ENCODE peak calls at places on chromosome 3, in eight cellular contexts. One of them, this sample, is unnamed. For H3K4me1, the result is how much of the 10 kb centered on the place peaks cover.

GRCh38 chr3:187150186-187150585 is 10.9 kb upstream of the RPL39L start:
- DNase-seq in upper lobe of left lung: no peak
- DNase-seq in SK-N-SH: no peak
- DNase-seq in stomach: no peak
- DNase-seq in H1: no peak
- DNase-seq in K562: no peak
- DNase-seq in Panc1: no peak
- DNase-seq in HepG2: no peak
- DNase-seq in this sample: no peak

GRCh38 chr3:186962445-186962844 is 32.1 kb downstream of the ST6GAL1 start:
- DNase-seq in upper lobe of left lung: no peak
- DNase-seq in SK-N-SH: no peak
- DNase-seq in stomach: no peak
- DNase-seq in H1: no peak
- DNase-seq in K562: no peak
- DNase-seq in Panc1: no peak
- DNase-seq in HepG2: no peak
- DNase-seq in this sample: no peak

GRCh38 chr3:117526485-117527079 is 817.0 kb downstream of the TUSC7 start:
- DNase-seq in upper lobe of left lung: no peak
- DNase-seq in SK-N-SH: no peak
- DNase-seq in stomach: peak
- DNase-seq in H1: no peak
- DNase-seq in K562: peak
- DNase-seq in Panc1: no peak
- DNase-seq in HepG2: peak
- DNase-seq in this sample: no peak

GRCh38 chr3:165683947-165684346 is 153.3 kb downstream of the BCHE start:
- DNase-seq in upper lobe of left lung: no peak
- DNase-seq in SK-N-SH: no peak
- DNase-seq in stomach: no peak
- DNase-seq in H1: no peak
- DNase-seq in K562: no peak
- DNase-seq in Panc1: no peak
- DNase-seq in HepG2: no peak
- DNase-seq in this sample: no peak

GRCh38 chr3:55264933-55265332 is 222.2 kb downstream of the WNT5A start:
- DNase-seq in upper lobe of left lung: no peak
- DNase-seq in SK-N-SH: no peak
- DNase-seq in stomach: no peak
- DNase-seq in H1: no peak
- DNase-seq in K562: no peak
- DNase-seq in Panc1: no peak
- DNase-seq in HepG2: no peak
- DNase-seq in this sample: no peak

GRCh38 chr3:29764603-29765254 is 483.9 kb downstream of the RBMS3 start:
- DNase-seq in upper lobe of left lung: no peak
- DNase-seq in SK-N-SH: no peak
- DNase-seq in stomach: no peak
- DNase-seq in H1: no peak
- DNase-seq in K562: no peak
- DNase-seq in Panc1: peak
- DNase-seq in HepG2: no peak
- DNase-seq in this sample: no peak

GRCh38 chr3:152574461-152575079 is 260.4 kb upstream of the P2RY1 start:
- DNase-seq in upper lobe of left lung: no peak
- DNase-seq in SK-N-SH: peak
- DNase-seq in stomach: no peak
- DNase-seq in H1: no peak
- DNase-seq in K562: peak
- DNase-seq in Panc1: peak
- DNase-seq in HepG2: peak
- DNase-seq in this sample: no peak

GRCh38 chr3:183253961-183254815 is 1.1 kb downstream of the B3GNT5 start:
- DNase-seq in upper lobe of left lung: peak
- DNase-seq in SK-N-SH: peak
- DNase-seq in stomach: peak
- DNase-seq in H1: peak
- DNase-seq in K562: peak
- DNase-seq in Panc1: no peak
- DNase-seq in HepG2: no peak
- DNase-seq in this sample: no peak

GRCh38 chr3:133371676-133372075 is 28.2 kb upstream of the BFSP2 start:
- DNase-seq in upper lobe of left lung: no peak
- DNase-seq in SK-N-SH: no peak
- DNase-seq in stomach: no peak
- DNase-seq in H1: peak
- DNase-seq in K562: no peak
- DNase-seq in Panc1: no peak
- DNase-seq in HepG2: no peak
- DNase-seq in this sample: peak

GRCh38 chr3:74639681-74640080 is 25.2 kb upstream of the CNTN3 start:
- DNase-seq in upper lobe of left lung: no peak
- DNase-seq in SK-N-SH: no peak
- DNase-seq in stomach: no peak
- DNase-seq in H1: no peak
- DNase-seq in K562: no peak
- DNase-seq in Panc1: no peak
- DNase-seq in HepG2: no peak
- DNase-seq in this sample: no peak

GRCh38 chr3:148629006-148629405 is 68.7 kb upstream of the AGTR1 start:
- DNase-seq in upper lobe of left lung: no peak
- DNase-seq in SK-N-SH: no peak
- DNase-seq in stomach: no peak
- DNase-seq in H1: no peak
- DNase-seq in K562: no peak
- DNase-seq in Panc1: no peak
- DNase-seq in HepG2: no peak
- DNase-seq in this sample: no peak

GRCh38 chr3:78880588-78881461 is 887.0 kb downstream of the ROBO1 start:
- DNase-seq in upper lobe of left lung: no peak
- DNase-seq in SK-N-SH: no peak
- DNase-seq in stomach: no peak
- DNase-seq in H1: no peak
- DNase-seq in K562: no peak
- DNase-seq in Panc1: no peak
- DNase-seq in HepG2: no peak
- DNase-seq in this sample: no peak

GRCh38 chr3:46960081-46960701 is 16.4 kb downstream of the CCDC12 start:
- DNase-seq in upper lobe of left lung: no peak
- DNase-seq in SK-N-SH: peak
- DNase-seq in stomach: no peak
- DNase-seq in H1: no peak
- DNase-seq in K562: no peak
- DNase-seq in Panc1: no peak
- DNase-seq in HepG2: no peak
- DNase-seq in this sample: no peak

GRCh38 chr3:86733257-86733656 is 257.7 kb downstream of the VGLL3 start:
- DNase-seq in upper lobe of left lung: peak
- DNase-seq in SK-N-SH: no peak
- DNase-seq in stomach: no peak
- DNase-seq in H1: no peak
- DNase-seq in K562: no peak
- DNase-seq in Panc1: no peak
- DNase-seq in HepG2: no peak
- DNase-seq in this sample: no peak

GRCh38 chr3:3798641-3799113 is 554 bp upstream of the LRRN1 start:
- DNase-seq in upper lobe of left lung: peak
- DNase-seq in SK-N-SH: peak
- DNase-seq in stomach: peak
- DNase-seq in H1: peak
- DNase-seq in K562: no peak
- DNase-seq in Panc1: no peak
- DNase-seq in HepG2: no peak
- DNase-seq in this sample: no peak

GRCh38 chr3:46293991-46294833 is 52.0 kb downstream of the CCR3 start:
- DNase-seq in upper lobe of left lung: no peak
- DNase-seq in SK-N-SH: no peak
- DNase-seq in stomach: no peak
- DNase-seq in H1: no peak
- DNase-seq in K562: no peak
- DNase-seq in Panc1: no peak
- DNase-seq in HepG2: no peak
- DNase-seq in this sample: no peak

GRCh38 chr3:58577269-58577821 is at the start of gene FAM107A:
- DNase-seq in upper lobe of left lung: no peak
- DNase-seq in SK-N-SH: no peak
- DNase-seq in stomach: peak
- DNase-seq in H1: peak
- DNase-seq in K562: no peak
- DNase-seq in Panc1: no peak
- DNase-seq in HepG2: no peak
- DNase-seq in this sample: no peak

GRCh38 chr3:176159796-176160195 is 1037.5 kb downstream of the TBL1XR1 start:
- DNase-seq in upper lobe of left lung: no peak
- DNase-seq in SK-N-SH: no peak
- DNase-seq in stomach: no peak
- DNase-seq in H1: no peak
- DNase-seq in K562: no peak
- DNase-seq in Panc1: no peak
- DNase-seq in HepG2: no peak
- DNase-seq in this sample: no peak

GRCh38 chr3:18634451-18634850 is 209.3 kb upstream of the SATB1 start:
- DNase-seq in upper lobe of left lung: no peak
- DNase-seq in SK-N-SH: no peak
- DNase-seq in stomach: no peak
- DNase-seq in H1: no peak
- DNase-seq in K562: no peak
- DNase-seq in Panc1: no peak
- DNase-seq in HepG2: no peak
- DNase-seq in this sample: no peak

DNA sequence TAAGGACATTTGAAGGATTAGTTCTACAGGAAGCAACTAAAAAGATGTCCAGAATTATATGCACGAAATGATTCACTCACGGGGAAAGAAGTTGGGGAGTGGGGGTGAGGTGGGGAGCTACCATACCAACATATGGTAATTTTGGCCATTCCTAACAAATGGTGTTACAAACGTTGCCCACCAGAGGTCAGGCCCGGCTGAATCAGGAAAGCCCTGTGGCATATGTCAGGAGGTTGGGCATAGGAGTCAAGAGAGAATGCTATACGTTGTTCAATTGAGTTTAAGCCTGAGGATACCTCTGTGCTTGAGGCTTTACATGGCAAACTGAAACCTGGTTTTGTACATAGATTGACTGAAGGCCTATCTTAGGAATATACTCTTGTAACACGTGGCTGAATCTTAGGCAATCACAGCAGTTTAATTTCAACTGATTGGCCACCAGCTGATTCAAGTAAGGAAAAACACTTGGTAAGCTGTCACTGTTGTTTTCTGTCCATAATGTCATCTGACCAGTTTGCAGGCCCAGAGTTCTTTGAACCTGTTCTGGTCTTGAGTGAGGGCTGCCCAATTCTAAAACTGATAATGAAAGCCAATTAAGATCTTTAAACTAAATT is 23.4 kb upstream of the SLC2A2 start:
- DNase-seq in upper lobe of left lung: no peak
- DNase-seq in SK-N-SH: peak
- DNase-seq in stomach: peak
- DNase-seq in H1: peak
- DNase-seq in K562: peak
- DNase-seq in Panc1: no peak
- DNase-seq in HepG2: peak
- DNase-seq in this sample: no peak
- TF ChIP-seq POLR2AphosphoS5 in upper lobe of left lung: no peak
- TF ChIP-seq POLR2AphosphoS5 in SK-N-SH: no peak
- TF ChIP-seq POLR2AphosphoS5 in stomach: no peak
- TF ChIP-seq POLR2AphosphoS5 in H1: no peak
- TF ChIP-seq POLR2AphosphoS5 in K562: no peak
- TF ChIP-seq POLR2AphosphoS5 in Panc1: no peak
- TF ChIP-seq POLR2AphosphoS5 in HepG2: no peak
- TF ChIP-seq POLR2AphosphoS5 in this sample: no peak

DNA sequence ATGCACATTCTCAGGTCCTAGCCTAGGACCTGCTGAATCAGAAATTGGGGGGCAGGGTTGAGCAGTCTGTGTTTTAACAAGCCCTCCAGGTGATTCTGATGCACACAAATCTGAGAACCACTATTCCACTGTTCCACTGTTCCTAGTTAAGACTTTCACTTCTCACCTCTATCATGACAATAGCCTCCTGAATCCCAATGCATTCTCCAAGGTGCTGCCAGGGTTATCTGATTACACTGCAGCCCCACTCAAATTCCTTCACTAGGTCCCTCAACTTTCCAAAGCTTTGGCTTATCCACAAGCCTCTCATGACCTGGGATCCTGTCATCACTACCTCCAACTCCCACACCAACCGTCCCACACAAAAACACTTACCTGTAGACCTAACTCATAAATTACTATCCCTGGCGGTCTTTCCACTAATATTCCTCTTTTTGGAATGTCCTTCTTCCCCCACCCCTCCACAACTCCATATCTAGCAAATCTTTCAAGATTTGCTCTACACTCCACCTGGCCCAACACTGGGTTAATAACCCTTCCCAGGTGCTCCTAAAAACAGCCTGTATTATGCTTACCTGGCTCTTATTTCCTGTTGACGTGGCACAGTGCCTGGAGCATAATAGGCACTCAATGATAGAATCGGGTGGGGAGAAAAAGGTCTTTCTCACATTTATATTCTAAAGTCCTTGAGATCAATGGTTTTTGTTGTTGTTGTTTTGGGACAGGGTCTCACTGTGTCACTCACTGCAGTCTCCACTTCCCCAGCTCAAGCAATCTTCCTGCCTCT is 27.2 kb downstream of the TBL1XR1 start:
- DNase-seq in upper lobe of left lung: no peak
- DNase-seq in SK-N-SH: no peak
- DNase-seq in stomach: no peak
- DNase-seq in H1: no peak
- DNase-seq in K562: no peak
- DNase-seq in Panc1: no peak
- DNase-seq in HepG2: no peak
- DNase-seq in this sample: no peak
- H3K4me1 ChIP-seq in upper lobe of left lung: under half
- H3K4me1 ChIP-seq in SK-N-SH: under half
- H3K4me1 ChIP-seq in stomach: half or more
- H3K4me1 ChIP-seq in H1: under half
- H3K4me1 ChIP-seq in K562: under half
- H3K4me1 ChIP-seq in Panc1: under half
- H3K4me1 ChIP-seq in HepG2: under half
- H3K4me1 ChIP-seq in this sample: half or more

GRCh38 chr3:9135930-9136525 is 113.4 kb downstream of the SRGAP3 start:
- DNase-seq in upper lobe of left lung: peak
- DNase-seq in SK-N-SH: peak
- DNase-seq in stomach: no peak
- DNase-seq in H1: peak
- DNase-seq in K562: no peak
- DNase-seq in Panc1: no peak
- DNase-seq in HepG2: no peak
- DNase-seq in this sample: no peak
- H3K4me3 ChIP-seq in upper lobe of left lung: peak
- H3K4me3 ChIP-seq in SK-N-SH: no peak
- H3K4me3 ChIP-seq in stomach: peak
- H3K4me3 ChIP-seq in H1: peak
- H3K4me3 ChIP-seq in K562: no peak
- H3K4me3 ChIP-seq in Panc1: peak
- H3K4me3 ChIP-seq in HepG2: no peak
- H3K4me3 ChIP-seq in this sample: peak

DNA sequence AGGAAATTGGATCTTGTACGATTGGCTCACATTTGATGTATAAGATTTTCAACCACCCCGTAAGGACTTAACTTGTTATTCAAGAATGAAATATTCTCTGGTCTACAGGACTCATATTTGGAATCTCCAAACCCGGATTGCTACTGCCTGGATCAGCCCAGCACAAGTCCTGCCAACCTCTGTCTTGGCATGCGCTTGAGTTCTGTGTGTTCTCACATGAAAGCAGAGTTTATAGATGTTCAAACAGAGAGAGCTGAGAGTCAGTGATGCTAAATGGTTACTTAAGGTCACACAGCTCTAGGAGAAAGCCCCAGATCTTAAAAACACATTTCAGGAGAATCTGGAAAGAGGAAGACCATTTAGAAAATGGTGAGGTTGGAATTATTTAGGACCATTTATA is 268.0 kb upstream of the TBL1XR1 start:
- DNase-seq in upper lobe of left lung: no peak
- DNase-seq in SK-N-SH: no peak
- DNase-seq in stomach: peak
- DNase-seq in H1: no peak
- DNase-seq in K562: no peak
- DNase-seq in Panc1: no peak
- DNase-seq in HepG2: no peak
- DNase-seq in this sample: no peak
- TF ChIP-seq POLR2AphosphoS5 in upper lobe of left lung: no peak
- TF ChIP-seq POLR2AphosphoS5 in SK-N-SH: no peak
- TF ChIP-seq POLR2AphosphoS5 in stomach: no peak
- TF ChIP-seq POLR2AphosphoS5 in H1: no peak
- TF ChIP-seq POLR2AphosphoS5 in K562: no peak
- TF ChIP-seq POLR2AphosphoS5 in Panc1: no peak
- TF ChIP-seq POLR2AphosphoS5 in HepG2: no peak
- TF ChIP-seq POLR2AphosphoS5 in this sample: no peak